ENCODE peak calls at places on chromosomes 11 and 22, in eight cellular contexts. E, U, P, N, C, X, O and B are unnamed samples.

GRCh38 chr22:46053563-46054090 is 76.7 kb upstream of the WNT7B start:
- DNase-seq in E (no peak), U (peak), P (peak), N (peak), C (peak), X (peak), O (no peak), B (no peak)

GRCh38 chr11:9330387-9331384 is 16.3 kb upstream of the TMEM41B start:
- DNase-seq in E (no peak), U (no peak), P (peak), N (no peak), C (no peak), X (peak), O (peak), B (no peak)

GRCh38 chr11:46210133-46210636 is 67.3 kb upstream of the CREB3L1 start:
- DNase-seq in E (no peak), U (no peak), P (peak), N (no peak), C (no peak), X (no peak), O (peak), B (peak)

GRCh38 chr22:38724926-38725571 is 19.3 kb downstream of the GTPBP1 start:
- DNase-seq in E (no peak), U (no peak), P (no peak), N (no peak), C (no peak), X (no peak), O (peak), B (no peak)

GRCh38 chr11:12725863-12726666 is 51.8 kb downstream of the TEAD1 start:
- DNase-seq in E (peak), U (no peak), P (no peak), N (no peak), C (no peak), X (no peak), O (peak), B (no peak)

GRCh38 chr22:42932857-42933782 is 76.0 kb upstream of the ARFGAP3 start:
- DNase-seq in E (no peak), U (no peak), P (no peak), N (no peak), C (no peak), X (peak), O (no peak), B (no peak)

GRCh38 chr11:96426356-96427103 is 36.7 kb downstream of the JRKL start:
- DNase-seq in E (peak), U (no peak), P (peak), N (peak), C (no peak), X (no peak), O (peak), B (peak)

GRCh38 chr11:8586805-8587204 is 7.2 kb downstream of the STK33 start:
- DNase-seq in E (no peak), U (no peak), P (no peak), N (no peak), C (no peak), X (no peak), O (no peak), B (no peak)

GRCh38 chr22:37178350-37179125 is 9.5 kb downstream of the C1QTNF6 start:
- DNase-seq in E (no peak), U (no peak), P (no peak), N (peak), C (peak), X (peak), O (no peak), B (no peak)

GRCh38 chr11:118911880-118912741 is 13.6 kb downstream of the BCL9L start:
- DNase-seq in E (peak), U (peak), P (peak), N (peak), C (peak), X (peak), O (peak), B (peak)

GRCh38 chr11:16153951-16154350 is 202.4 kb downstream of the SOX6 start:
- DNase-seq in E (no peak), U (no peak), P (peak), N (no peak), C (no peak), X (no peak), O (no peak), B (no peak)

GRCh38 chr22:29947410-29948387 is 64.7 kb downstream of the MTMR3 start:
- DNase-seq in E (no peak), U (no peak), P (no peak), N (no peak), C (no peak), X (no peak), O (no peak), B (no peak)

GRCh38 chr22:36136475-36136874 is 24.1 kb downstream of the APOL3 start:
- DNase-seq in E (no peak), U (no peak), P (no peak), N (no peak), C (no peak), X (peak), O (peak), B (peak)

GRCh38 chr22:44634426-44635321 is 67.3 kb upstream of the PRR5 start:
- DNase-seq in E (no peak), U (no peak), P (no peak), N (no peak), C (no peak), X (no peak), O (no peak), B (no peak)

GRCh38 chr22:30298005-30298701 is 8.8 kb upstream of the CASTOR1 start:
- DNase-seq in E (no peak), U (no peak), P (no peak), N (peak), C (no peak), X (no peak), O (no peak), B (no peak)

GRCh38 chr11:19627566-19627965 is 85.1 kb upstream of the NAV2 start:
- DNase-seq in E (no peak), U (no peak), P (no peak), N (no peak), C (no peak), X (no peak), O (no peak), B (no peak)
- H3K27ac ChIP-seq in E (no peak), U (peak), P (peak), N (no peak), C (peak), X (no peak), O (no peak), B (no peak)

DNA sequence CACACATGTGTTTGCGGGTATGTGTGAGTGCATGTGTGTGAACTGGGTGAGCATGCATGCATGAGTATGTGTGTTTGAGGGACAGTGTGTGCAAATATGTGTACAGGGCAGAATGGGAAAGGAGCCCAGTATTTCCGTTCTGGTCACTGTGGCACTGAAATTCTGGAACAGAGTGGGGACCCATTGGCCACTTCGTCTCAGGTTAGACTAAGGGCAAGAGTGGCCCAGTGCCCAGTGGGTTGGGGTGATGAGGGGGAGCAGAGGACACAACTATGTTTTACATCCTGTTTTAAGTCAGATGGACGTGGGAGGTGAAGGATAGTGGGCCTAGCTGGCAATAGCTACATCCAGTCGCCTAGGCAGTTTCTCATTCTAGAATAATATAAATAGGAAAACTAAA is 438.5 kb downstream of the DYNC2H1 start:
- DNase-seq in E (no peak), U (no peak), P (no peak), N (no peak), C (no peak), X (no peak), O (no peak), B (no peak)
- H3K27ac ChIP-seq in E (no peak), U (no peak), P (no peak), N (no peak), C (no peak), X (no peak), O (no peak), B (no peak)

GRCh38 chr11:112156594-112157273 is 7.2 kb downstream of the IL18 start:
- DNase-seq in E (no peak), U (no peak), P (no peak), N (no peak), C (no peak), X (no peak), O (no peak), B (no peak)

GRCh38 chr11:112159098-112159761 is 4.7 kb downstream of the IL18 start:
- DNase-seq in E (no peak), U (no peak), P (no peak), N (no peak), C (no peak), X (no peak), O (no peak), B (no peak)

GRCh38 chr11:112160452-112160851 is 3.4 kb downstream of the IL18 start:
- DNase-seq in E (no peak), U (no peak), P (no peak), N (no peak), C (no peak), X (no peak), O (no peak), B (no peak)

GRCh38 chr11:112156153-112156552 is 7.7 kb downstream of the IL18 start:
- DNase-seq in E (no peak), U (no peak), P (no peak), N (no peak), C (no peak), X (no peak), O (no peak), B (no peak)

DNA sequence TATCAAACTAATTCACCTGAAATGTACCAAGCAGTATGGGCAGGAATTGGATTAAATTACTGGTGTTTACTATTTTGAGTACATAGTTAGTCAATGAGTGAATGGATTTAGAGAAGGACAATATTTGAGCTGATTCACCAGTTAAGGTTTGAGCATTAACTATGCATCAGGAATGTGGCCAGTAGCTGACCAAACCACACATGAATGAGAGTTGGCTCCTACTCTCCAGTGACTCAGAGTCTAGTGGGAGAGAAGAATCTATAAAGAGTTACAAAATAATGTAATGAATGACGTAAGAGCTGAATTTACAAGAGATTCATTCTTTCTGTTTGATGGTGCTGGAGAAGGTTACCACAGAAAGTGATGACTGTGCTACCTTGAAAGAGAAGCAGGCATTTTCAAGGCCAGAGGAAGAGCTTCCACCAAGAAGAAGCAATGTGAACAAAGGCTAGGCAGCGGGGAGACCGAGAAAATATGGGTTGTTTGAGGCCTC is 6.6 kb downstream of the IL18 start:
- DNase-seq in E (peak), U (no peak), P (peak), N (peak), C (peak), X (no peak), O (peak), B (peak)
- H3K27ac ChIP-seq in E (peak), U (no peak), P (peak), N (peak), C (peak), X (no peak), O (peak), B (peak)

GRCh38 chr11:2380807-2381350 is 3.8 kb downstream of the CD81 start:
- DNase-seq in E (no peak), U (peak), P (no peak), N (peak), C (peak), X (no peak), O (peak), B (no peak)

GRCh38 chr11:2381494-2382128 is 4.5 kb downstream of the CD81 start:
- DNase-seq in E (no peak), U (peak), P (no peak), N (no peak), C (no peak), X (no peak), O (no peak), B (no peak)

GRCh38 chr11:2380396-2380795 is 3.3 kb downstream of the CD81 start:
- DNase-seq in E (no peak), U (peak), P (no peak), N (no peak), C (no peak), X (no peak), O (no peak), B (no peak)

GRCh38 chr11:2382927-2383822 is 6.1 kb downstream of the CD81 start:
- DNase-seq in E (no peak), U (peak), P (no peak), N (no peak), C (peak), X (no peak), O (peak), B (no peak)

GRCh38 chr11:2382129-2382517 is 5.0 kb downstream of the CD81 start:
- DNase-seq in E (no peak), U (peak), P (no peak), N (no peak), C (no peak), X (no peak), O (no peak), B (no peak)
- H3K27ac ChIP-seq in E (no peak), U (peak), P (peak), N (peak), C (peak), X (no peak), O (no peak), B (no peak)

GRCh38 chr11:128728767-128729587 is 35.1 kb downstream of the FLI1 start:
- DNase-seq in E (no peak), U (no peak), P (no peak), N (no peak), C (no peak), X (no peak), O (no peak), B (no peak)
- H3K27ac ChIP-seq in E (no peak), U (peak), P (no peak), N (no peak), C (no peak), X (no peak), O (no peak), B (no peak)

DNA sequence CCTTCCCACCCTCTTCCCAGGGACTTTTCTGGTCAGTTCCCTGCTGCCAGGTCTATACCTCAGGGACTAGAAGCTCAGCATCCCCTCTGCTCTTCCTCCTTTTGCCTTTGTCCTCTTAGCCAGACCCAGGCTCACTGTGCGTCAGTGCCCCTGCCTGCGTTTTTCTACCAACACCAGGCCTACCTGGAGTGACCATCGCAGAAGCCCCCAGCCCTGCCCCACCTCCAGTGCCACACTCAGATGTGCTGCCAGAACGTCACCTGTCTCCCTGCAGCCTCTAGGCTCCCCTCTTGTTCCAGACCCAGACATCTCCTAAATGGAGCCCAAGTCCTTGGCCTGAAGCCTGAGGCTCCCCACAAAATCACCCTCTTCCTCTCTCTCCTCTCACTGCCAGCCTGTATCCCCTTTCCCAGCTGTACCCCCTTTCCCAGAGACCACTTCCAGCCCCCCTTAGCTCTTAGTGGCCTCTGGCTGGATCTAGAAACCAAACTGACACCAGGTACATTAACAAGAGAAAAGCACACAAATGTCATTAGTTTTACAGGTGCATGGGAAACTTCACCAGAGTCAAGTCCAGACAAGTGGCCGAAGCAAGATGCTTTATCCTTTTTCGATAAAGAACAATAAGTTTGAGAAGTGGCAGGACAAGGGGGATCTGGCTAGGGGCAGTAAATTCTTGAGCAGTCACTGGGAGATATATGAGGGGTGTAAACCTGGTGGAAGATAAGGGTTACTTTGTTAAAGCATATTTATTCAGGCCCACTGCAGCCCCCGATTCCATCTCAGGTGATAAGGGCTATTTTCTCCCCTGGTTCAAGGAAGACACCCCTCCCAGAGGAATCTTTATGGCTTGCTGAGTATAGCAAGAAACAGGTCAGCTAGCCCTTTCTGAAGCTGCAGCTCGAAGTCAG is 61.5 kb downstream of the BCR start:
- DNase-seq in E (no peak), U (no peak), P (no peak), N (no peak), C (no peak), X (no peak), O (no peak), B (no peak)
- H3K27ac ChIP-seq in E (no peak), U (no peak), P (peak), N (no peak), C (no peak), X (no peak), O (no peak), B (no peak)

GRCh38 chr11:126113963-126114362 is 51.3 kb upstream of the CDON start:
- DNase-seq in E (no peak), U (no peak), P (no peak), N (no peak), C (no peak), X (no peak), O (no peak), B (no peak)

GRCh38 chr11:126111458-126112116 is 48.9 kb upstream of the CDON start:
- DNase-seq in E (no peak), U (peak), P (no peak), N (no peak), C (no peak), X (no peak), O (no peak), B (no peak)

GRCh38 chr11:126113012-126113411 is 50.3 kb upstream of the CDON start:
- DNase-seq in E (no peak), U (no peak), P (no peak), N (no peak), C (no peak), X (no peak), O (no peak), B (no peak)

GRCh38 chr11:126113515-126113957 is 50.9 kb upstream of the CDON start:
- DNase-seq in E (peak), U (peak), P (peak), N (peak), C (peak), X (peak), O (peak), B (peak)

GRCh38 chr11:126112547-126112946 is 49.9 kb upstream of the CDON start:
- DNase-seq in E (no peak), U (peak), P (no peak), N (no peak), C (no peak), X (no peak), O (peak), B (no peak)
- H3K27ac ChIP-seq in E (no peak), U (peak), P (peak), N (no peak), C (no peak), X (no peak), O (no peak), B (no peak)

GRCh38 chr22:31341386-31342088 is 4.6 kb downstream of the PATZ1 start:
- DNase-seq in E (no peak), U (no peak), P (no peak), N (no peak), C (no peak), X (no peak), O (no peak), B (no peak)

GRCh38 chr22:31345331-31346254 is 553 bp downstream of the PATZ1 start:
- DNase-seq in E (peak), U (peak), P (peak), N (peak), C (peak), X (peak), O (peak), B (peak)

GRCh38 chr22:31342389-31343125 is 3.6 kb downstream of the PATZ1 start:
- DNase-seq in E (no peak), U (no peak), P (no peak), N (peak), C (no peak), X (no peak), O (no peak), B (no peak)

GRCh38 chr22:31344369-31345330 is 1.5 kb downstream of the PATZ1 start:
- DNase-seq in E (no peak), U (peak), P (no peak), N (peak), C (peak), X (peak), O (peak), B (no peak)

DNA sequence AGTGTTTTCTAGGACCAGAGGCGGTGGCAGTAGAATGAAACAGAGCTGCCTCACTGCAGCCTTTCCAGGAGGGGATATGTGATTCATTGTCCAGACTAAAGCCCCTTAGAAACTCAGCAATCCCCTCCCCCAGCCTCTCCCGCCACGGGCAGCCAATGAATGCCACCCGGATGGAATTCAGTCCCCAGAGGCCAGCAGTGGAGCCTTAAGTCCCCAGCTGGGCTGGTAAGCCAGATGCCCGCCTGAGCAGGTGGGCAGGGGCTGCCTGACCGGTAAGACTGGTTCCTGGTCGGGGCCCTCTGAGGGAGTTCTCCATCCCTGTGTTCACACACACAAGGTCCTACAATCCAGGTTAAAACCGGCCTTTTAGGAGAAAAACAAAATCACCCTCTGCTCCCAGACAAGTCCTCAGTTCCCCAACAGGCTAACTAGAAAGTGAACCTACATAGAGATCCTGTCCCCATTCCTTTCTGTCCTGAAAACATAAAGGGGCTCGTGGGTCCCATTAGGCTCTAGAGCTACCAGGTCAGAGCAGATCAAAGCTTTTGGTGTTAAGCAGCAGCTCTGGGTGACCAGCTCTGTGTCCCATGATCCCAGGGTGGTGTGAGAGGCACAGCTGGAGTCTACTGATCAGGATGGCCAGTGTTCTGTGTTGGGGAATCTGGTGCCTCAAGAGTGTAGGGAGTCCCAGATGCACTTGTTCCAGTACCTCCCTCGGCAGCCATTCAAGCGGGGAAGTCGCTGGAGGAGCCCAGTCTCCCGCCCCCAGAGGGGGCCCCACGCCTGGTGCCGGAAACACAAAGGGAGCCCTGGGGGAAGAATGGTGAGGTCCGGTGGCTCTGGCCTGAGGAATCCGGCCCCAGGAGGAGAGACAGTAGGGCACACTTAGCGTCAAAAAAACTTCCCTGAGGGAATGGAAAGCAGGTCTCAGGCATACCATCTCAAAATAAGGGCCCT is 2.6 kb downstream of the PATZ1 start:
- DNase-seq in E (no peak), U (peak), P (peak), N (peak), C (peak), X (no peak), O (peak), B (no peak)
- H3K27ac ChIP-seq in E (peak), U (peak), P (peak), N (peak), C (no peak), X (peak), O (peak), B (no peak)